ENCODE peak calls at places on chromosomes 7 and 10, in nine cellular contexts. N is stimulated activated effector memory CD8-positive, alpha-beta T cell treated with anti-CD3 and anti-CD28 coated beads, Interleukin-12 subunit alpha, Interleukin-12 subunit beta, amount 100 ng/mL, for 72 hours; Y is activated CD4-positive, alpha-beta T cell treated with anti-CD3 and anti-CD28 coated beads for 4 hours; F is NCI-H1092; U is activated CD8-positive, alpha-beta T cell treated with anti-CD3 and anti-CD28 coated beads, Interleukin-2, amount 10 ng/mL, durations not matched to agents 7 days and 5 days; H is stimulated activated CD4-positive, alpha-beta T cell treated with anti-CD3 and anti-CD28 coated beads, TNF-alpha, amount 100 ng/mL, for 4 hours; Q is hepatocyte; A is AG09319; J is H4. T is an unnamed sample.

GRCh38 chr7:158016171-158017087 is 571.2 kb downstream of the PTPRN2 start:
- DNase-seq in F (peak), J (no peak), U (no peak), A (no peak), Q (peak), N (no peak), H (no peak), Y (no peak), T (peak)

GRCh38 chr10:37434091-37434490 is 308.7 kb downstream of the ANKRD30A start:
- DNase-seq in H (no peak), A (no peak), N (no peak), J (peak), U (no peak), F (no peak), Y (no peak), Q (no peak), T (no peak)

GRCh38 chr10:43693602-43694001 is 44.9 kb upstream of the ZNF32 start:
- DNase-seq in A (no peak), H (no peak), Q (no peak), J (no peak), N (no peak), Y (no peak), F (no peak), U (no peak), T (no peak)

GRCh38 chr10:119313024-119313423 is 105.7 kb downstream of the GRK5 start:
- DNase-seq in F (no peak), U (no peak), Y (no peak), N (no peak), Q (no peak), H (no peak), J (no peak), A (no peak), T (no peak)

GRCh38 chr10:110634527-110635209 is 9.5 kb upstream of the RBM20 start:
- DNase-seq in J (no peak), Y (no peak), F (peak), U (no peak), N (no peak), Q (no peak), H (no peak), A (no peak), T (no peak)

GRCh38 chr10:90413196-90413595 is 444.6 kb downstream of the HTR7 start:
- DNase-seq in J (no peak), U (no peak), Q (no peak), F (no peak), H (no peak), Y (no peak), N (no peak), A (no peak), T (no peak)

GRCh38 chr7:151552352-151553028 is 32.8 kb upstream of the RHEB start:
- DNase-seq in J (peak), H (no peak), Y (no peak), A (no peak), U (no peak), N (no peak), Q (peak), F (peak), T (no peak)

GRCh38 chr7:148763622-148764021 is 64.9 kb downstream of the CUL1 start:
- DNase-seq in A (no peak), H (no peak), Y (no peak), F (no peak), U (no peak), N (no peak), Q (no peak), J (no peak), T (no peak)

GRCh38 chr10:61262486-61263261 is 190.5 kb downstream of the TMEM26 start:
- DNase-seq in H (no peak), U (no peak), Y (no peak), J (peak), A (peak), N (no peak), Q (no peak), F (no peak), T (no peak)

GRCh38 chr10:7170626-7171322 is 240.1 kb downstream of the SFMBT2 start:
- DNase-seq in N (no peak), H (no peak), Q (no peak), F (no peak), U (no peak), Y (no peak), J (no peak), A (no peak), T (peak)

GRCh38 chr10:89706011-89706410 is 4.6 kb downstream of the KIF20B start:
- DNase-seq in A (no peak), F (no peak), Q (no peak), N (no peak), Y (no peak), J (no peak), H (no peak), U (no peak), T (no peak)

GRCh38 chr10:72375173-72375572 is 20.5 kb upstream of the DNAJB12 start:
- DNase-seq in H (no peak), F (no peak), U (no peak), Y (no peak), Q (no peak), J (no peak), A (no peak), N (no peak), T (peak)

GRCh38 chr10:97508342-97508741 is 9.6 kb downstream of the UBTD1 start:
- DNase-seq in J (no peak), Y (no peak), U (no peak), A (no peak), F (no peak), H (no peak), Q (no peak), N (no peak), T (peak)

GRCh38 chr7:149558149-149558861 is 60.7 kb upstream of the ZNF746 start:
- DNase-seq in N (no peak), A (no peak), Q (no peak), H (no peak), J (peak), U (no peak), F (no peak), Y (no peak), T (no peak)

GRCh38 chr7:7668708-7669107 is 28.2 kb downstream of the UMAD1 start:
- DNase-seq in Q (no peak), H (no peak), A (no peak), Y (no peak), U (no peak), F (no peak), J (no peak), N (no peak), T (no peak)

GRCh38 chr10:3778708-3779108 is 6.3 kb downstream of the KLF6 start:
- DNase-seq in N (no peak), J (no peak), A (no peak), Y (no peak), F (no peak), Q (no peak), H (no peak), U (no peak), T (no peak)

GRCh38 chr7:152522551-152522950 is 86.7 kb upstream of the KMT2C start:
- DNase-seq in N (no peak), A (no peak), Q (no peak), U (no peak), Y (no peak), H (no peak), J (no peak), F (peak), T (peak)

GRCh38 chr7:21314954-21315353 is 112.9 kb upstream of the SP4 start:
- DNase-seq in Y (no peak), U (no peak), N (no peak), Q (no peak), A (no peak), H (no peak), F (no peak), J (no peak), T (no peak)

GRCh38 chr7:699260-700170 is 27.0 kb upstream of the DNAAF5 start:
- DNase-seq in A (no peak), Q (no peak), N (no peak), Y (no peak), U (no peak), J (no peak), H (no peak), F (no peak), T (no peak)

GRCh38 chr7:91692800-91693199 is 187.7 kb downstream of the MTERF1 start:
- DNase-seq in J (no peak), U (no peak), F (no peak), Y (no peak), A (no peak), N (no peak), H (no peak), Q (no peak), T (peak)

GRCh38 chr10:110600487-110601101 is 33.1 kb downstream of the SMC3 start:
- DNase-seq in Q (peak), U (peak), A (peak), H (no peak), Y (peak), J (peak), F (peak), N (no peak), T (peak)

GRCh38 chr7:144834516-144835165 is 1.2 kb downstream of the TPK1 start:
- DNase-seq in N (no peak), H (no peak), Q (peak), J (no peak), A (no peak), F (peak), Y (no peak), U (peak), T (no peak)

GRCh38 chr10:50310560-50311174 is 59.4 kb upstream of the ASAH2 start:
- DNase-seq in A (no peak), H (no peak), U (no peak), Q (peak), J (peak), N (peak), Y (no peak), F (no peak), T (no peak)

GRCh38 chr7:130491841-130492518 is at the start of gene MEST:
- DNase-seq in A (no peak), N (no peak), Y (no peak), J (no peak), Q (peak), U (no peak), F (no peak), H (no peak), T (no peak)

GRCh38 chr7:47591655-47592572 is 10.0 kb upstream of the TNS3 start:
- DNase-seq in U (no peak), A (no peak), Q (peak), Y (no peak), H (no peak), J (peak), N (no peak), F (no peak), T (no peak)

GRCh38 chr10:19710600-19710999 is 105.6 kb upstream of the PLXDC2 start:
- DNase-seq in A (no peak), Q (no peak), H (no peak), Y (no peak), J (no peak), U (no peak), N (no peak), F (no peak), T (no peak)

GRCh38 chr7:137648166-137648565 is 198.6 kb downstream of the DGKI start:
- DNase-seq in J (no peak), Q (no peak), A (no peak), Y (no peak), N (no peak), U (no peak), H (no peak), F (no peak), T (no peak)

GRCh38 chr10:74745449-74745848 is 81.0 kb upstream of the KAT6B start:
- DNase-seq in A (no peak), F (no peak), H (no peak), U (no peak), N (no peak), Q (no peak), J (no peak), Y (no peak), T (no peak)